ENCODE peak calls at places on chromosomes 13 and 19, in four cellular contexts. W is left ventricle myocardium inferior, U is fibroblast of the aortic adventitia, O is psoas muscle. D is an unnamed sample.

GRCh38 chr19:45154064-45154827 is 6.5 kb downstream of the NKPD1 start:
- DNase-seq in W (no peak), U (peak; percentile 83), O (no peak), D (peak; percentile 32)

GRCh38 chr13:98672947-98673545 is 79.4 kb downstream of the SLC15A1 start:
- DNase-seq in W (peak; percentile 44), U (peak; percentile 85), O (peak; percentile 83), D (peak; percentile 49)

GRCh38 chr19:41682437-41682836 is 5.6 kb downstream of the CEACAM7 start:
- DNase-seq in W (no peak), U (no peak), O (no peak), D (no peak)

GRCh38 chr13:24032674-24033073 is 127.8 kb upstream of the SPATA13 start:
- DNase-seq in W (no peak), U (peak; percentile 74), O (no peak), D (no peak)

GRCh38 chr13:108960006-108960405 is 330.6 kb downstream of the MYO16 start:
- DNase-seq in W (no peak), U (no peak), O (no peak), D (no peak)

GRCh38 chr19:33416307-33417215 is 43.1 kb downstream of the CEBPG start:
- DNase-seq in W (peak; percentile 44), U (peak; percentile 58), O (no peak), D (peak; percentile 30)

GRCh38 chr19:23991170-23991569 is 76.5 kb downstream of the ZNF726 start:
- DNase-seq in W (no peak), U (peak; percentile 4), O (no peak), D (no peak)

GRCh38 chr19:29568036-29568788 is 37.9 kb upstream of the POP4 start:
- DNase-seq in W (no peak), U (no peak), O (no peak), D (no peak)

GRCh38 chr13:85528578-85529215 is 270.5 kb downstream of the SLITRK6 start:
- DNase-seq in W (no peak), U (peak; percentile 73), O (no peak), D (peak; percentile 35)

GRCh38 chr13:40390290-40391008 is 276.0 kb downstream of the FOXO1 start:
- DNase-seq in W (no peak), U (no peak), O (no peak), D (no peak)

GRCh38 chr13:37085656-37086055 is 19.8 kb downstream of the CSNK1A1L start:
- DNase-seq in W (no peak), U (peak; percentile 39), O (no peak), D (no peak)

GRCh38 chr19:34363094-34363493 is 1.9 kb upstream of the GPI start:
- DNase-seq in W (no peak), U (no peak), O (no peak), D (no peak)

GRCh38 chr13:77356155-77356554 is 29.3 kb upstream of the MYCBP2 start:
- DNase-seq in W (no peak), U (no peak), O (no peak), D (no peak)

GRCh38 chr13:77359171-77359570 is 32.3 kb upstream of the MYCBP2 start:
- DNase-seq in W (no peak), U (no peak), O (no peak), D (no peak)

GRCh38 chr13:77353980-77354379 is 27.1 kb upstream of the MYCBP2 start:
- DNase-seq in W (no peak), U (no peak), O (no peak), D (no peak)

GRCh38 chr13:77360032-77360431 is 33.1 kb upstream of the MYCBP2 start:
- DNase-seq in W (no peak), U (no peak), O (no peak), D (no peak)

GRCh38 chr13:77358001-77358400 is 31.1 kb upstream of the MYCBP2 start:
- DNase-seq in W (no peak), U (no peak), O (no peak), D (no peak)
- H3K4me3 ChIP-seq in W (no peak overlapping the region), U (no peak overlapping the region), O (no peak overlapping the region), D (no peak overlapping the region)

GRCh38 chr19:18941628-18942354 is 774 bp upstream of the HOMER3 start:
- DNase-seq in W (no peak), U (no peak), O (no peak), D (no peak)
- H3K4me3 ChIP-seq in W (peak overlapping the region; percentile 78), U (peak overlapping the region; percentile 56), O (peak overlapping the region; percentile 45), D (peak overlapping the region; percentile 22)

GRCh38 chr13:49022472-49023144 is 46.9 kb downstream of the FNDC3A start:
- DNase-seq in W (no peak), U (peak; percentile 42), O (no peak), D (no peak)
- H3K4me3 ChIP-seq in W (no peak overlapping the region), U (no peak overlapping the region), O (no peak overlapping the region), D (no peak overlapping the region)

DNA sequence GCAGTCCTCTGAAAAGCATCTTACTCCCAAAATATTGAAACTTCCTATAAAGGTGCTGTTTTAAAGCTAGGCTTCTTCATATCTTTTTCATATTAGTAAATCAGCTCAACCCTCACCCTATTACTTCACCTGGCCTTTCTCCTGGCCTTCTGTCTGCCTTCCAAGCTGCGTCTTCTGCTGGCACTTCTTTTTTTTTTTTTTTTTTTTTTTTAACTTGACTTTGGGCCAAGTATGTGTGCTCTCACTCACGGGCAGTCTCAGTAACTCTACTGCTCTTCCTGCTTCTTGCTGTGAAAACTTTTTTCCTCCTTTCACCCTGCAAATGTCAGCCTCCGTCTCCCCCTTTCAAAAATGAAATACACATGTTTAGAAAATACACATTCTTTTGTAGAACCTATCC is 41.2 kb upstream of the KCTD4 start:
- DNase-seq in W (no peak), U (peak; percentile 64), O (no peak), D (no peak)
- H3K4me3 ChIP-seq in W (no peak overlapping the region), U (no peak overlapping the region), O (peak overlapping the region; percentile 0), D (no peak overlapping the region)

GRCh38 chr13:110246530-110246929 is 60.4 kb downstream of the COL4A1 start:
- DNase-seq in W (no peak), U (no peak), O (no peak), D (no peak)

GRCh38 chr13:110248449-110249143 is 58.4 kb downstream of the COL4A1 start:
- DNase-seq in W (no peak), U (no peak), O (no peak), D (no peak)

GRCh38 chr13:110250258-110250891 is 56.6 kb downstream of the COL4A1 start:
- DNase-seq in W (peak; percentile 71), U (peak; percentile 73), O (peak; percentile 89), D (peak; percentile 50)

GRCh38 chr13:110251227-110251791 is 55.6 kb downstream of the COL4A1 start:
- DNase-seq in W (no peak), U (no peak), O (peak; percentile 27), D (no peak)

GRCh38 chr13:110249326-110249725 is 57.6 kb downstream of the COL4A1 start:
- DNase-seq in W (no peak), U (no peak), O (peak; percentile 33), D (no peak)
- H3K4me3 ChIP-seq in W (no peak overlapping the region), U (no peak overlapping the region), O (no peak overlapping the region), D (no peak overlapping the region)

GRCh38 chr19:46631481-46631880 is 4.5 kb downstream of the GNG8 start:
- DNase-seq in W (peak; percentile 67), U (peak; percentile 34), O (peak; percentile 82), D (no peak)

GRCh38 chr19:46630806-46631205 is 5.2 kb downstream of the GNG8 start:
- DNase-seq in W (no peak), U (no peak), O (no peak), D (no peak)

GRCh38 chr19:46633130-46633529 is 2.9 kb downstream of the GNG8 start:
- DNase-seq in W (no peak), U (no peak), O (no peak), D (no peak)

GRCh38 chr19:46626441-46626840 is 1.6 kb upstream of the PTGIR start:
- DNase-seq in W (no peak), U (no peak), O (no peak), D (no peak)

DNA sequence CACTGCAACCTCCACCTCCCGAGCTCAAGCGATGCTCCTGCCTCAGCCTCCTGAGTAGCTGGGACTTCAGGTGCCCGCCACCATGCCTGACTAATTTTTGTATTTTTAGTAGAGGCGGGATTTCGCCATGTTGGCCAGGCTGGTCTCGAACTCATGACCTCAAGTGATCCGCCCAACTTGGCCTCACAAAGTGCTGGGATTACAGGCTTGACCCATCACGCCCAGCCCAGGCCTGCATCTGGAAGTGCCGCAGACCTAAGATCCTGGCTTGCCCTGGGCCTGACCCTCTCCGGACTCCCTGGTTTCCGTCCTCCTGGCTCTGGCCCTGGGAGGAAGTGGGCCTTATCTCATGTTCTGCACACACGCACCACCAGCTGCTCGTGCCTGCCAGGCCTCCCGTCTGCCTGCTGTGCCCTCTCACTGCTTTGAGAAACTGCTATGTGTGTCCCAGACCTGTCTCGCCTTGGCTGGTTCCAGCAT is 4.7 kb upstream of the PTGIR start:
- DNase-seq in W (no peak), U (no peak), O (no peak), D (no peak)
- H3K4me3 ChIP-seq in W (no peak overlapping the region), U (no peak overlapping the region), O (no peak overlapping the region), D (no peak overlapping the region)

DNA sequence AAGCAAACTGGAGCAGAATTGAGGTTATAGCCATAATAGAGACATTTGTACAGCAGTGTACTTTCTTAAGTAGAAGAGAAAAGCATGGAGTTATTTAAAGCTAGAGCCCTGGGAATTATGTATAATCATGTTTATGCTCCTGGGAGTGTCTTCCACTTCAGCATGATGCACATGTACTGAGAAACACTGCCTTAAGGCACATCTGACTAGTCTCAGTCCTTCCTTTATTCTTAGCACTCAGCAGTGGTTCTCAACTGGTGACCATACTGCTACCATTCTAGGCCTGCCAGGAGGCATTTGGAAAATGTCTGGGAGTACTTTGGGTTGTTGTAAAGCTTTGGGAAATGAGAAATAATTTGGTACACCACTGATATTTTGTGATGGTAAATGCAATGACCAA is 45.8 kb downstream of the VWA8 start:
- DNase-seq in W (no peak), U (peak; percentile 15), O (no peak), D (no peak)
- H3K4me3 ChIP-seq in W (no peak overlapping the region), U (no peak overlapping the region), O (no peak overlapping the region), D (no peak overlapping the region)

GRCh38 chr19:11792942-11793341 is 5.4 kb upstream of the ZNF491 start:
- DNase-seq in W (no peak), U (no peak), O (no peak), D (no peak)

GRCh38 chr19:11798391-11799296 is at the start of gene ZNF491:
- DNase-seq in W (peak; percentile 93), U (peak; percentile 66), O (peak; percentile 94), D (peak; percentile 42)

DNA sequence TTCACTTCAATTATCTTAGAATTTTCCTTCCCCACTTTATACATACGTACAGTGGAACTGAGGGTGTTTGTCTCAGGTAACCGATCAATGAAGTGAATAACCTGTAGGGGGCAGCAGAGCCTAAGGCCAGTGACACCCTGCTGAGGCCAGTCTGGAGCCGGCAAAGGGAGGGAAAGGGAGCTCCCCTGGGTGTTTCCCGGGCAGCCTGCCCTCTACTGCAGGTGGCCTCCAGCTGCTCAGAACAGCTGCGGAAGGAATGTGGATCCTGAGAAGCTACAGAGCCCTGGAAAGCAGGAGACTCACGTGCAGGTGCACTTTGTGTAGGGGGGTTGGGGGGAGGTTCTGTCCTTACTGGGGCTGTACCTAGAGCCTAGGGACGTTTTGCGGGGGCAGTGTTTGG is 832 bp upstream of the ZNF491 start:
- DNase-seq in W (peak; percentile 85), U (peak; percentile 84), O (peak; percentile 92), D (peak; percentile 80)
- H3K4me3 ChIP-seq in W (peak overlapping the region; percentile 92), U (no peak overlapping the region), O (peak overlapping the region; percentile 93), D (no peak overlapping the region)